ENCODE peak calls at places on chromosome 3, in four cellular contexts. E, Z, A and S are unnamed samples.
A peak's percentile ranks its signal among the peaks of the same experiment; 100 is the strongest.

GRCh38 chr3:159787794-159788205 is 200.8 kb upstream of the IL12A start:
- DNase-seq in A (peak; percentile 85), Z (peak; percentile 23), E (no peak), S (no peak)

GRCh38 chr3:171285287-171285686 is 174.9 kb downstream of the TNIK start:
- DNase-seq in E (no peak), Z (no peak), A (no peak), S (no peak)

GRCh38 chr3:168049366-168049974 is 46.3 kb downstream of the GOLIM4 start:
- DNase-seq in A (peak; percentile 84), Z (no peak), E (no peak), S (no peak)

GRCh38 chr3:186097663-186098451 is 11.0 kb downstream of the ETV5 start:
- DNase-seq in A (peak; percentile 78), Z (peak; percentile 96), E (peak; percentile 84), S (peak; percentile 89)

GRCh38 chr3:94049267-94049666 is 13.4 kb downstream of the DHFR2 start:
- DNase-seq in A (no peak), E (no peak), Z (no peak), S (no peak)

GRCh38 chr3:116440196-116440595 is 5.1 kb downstream of the LSAMP start:
- DNase-seq in Z (no peak), A (peak; percentile 94), E (no peak), S (no peak)

GRCh38 chr3:153162513-153163348 is 705 bp downstream of the RAP2B start:
- DNase-seq in A (peak; percentile 26), Z (peak; percentile 59), E (peak; percentile 59), S (peak; percentile 37)

GRCh38 chr3:98900265-98901031 is 1.0 kb downstream of the DCBLD2 start:
- DNase-seq in Z (peak; percentile 48), E (no peak), A (no peak), S (no peak)

GRCh38 chr3:42780892-42781700 is 8.0 kb upstream of the CCDC13 start:
- DNase-seq in Z (peak; percentile 79), E (no peak), A (peak; percentile 80), S (no peak)

GRCh38 chr3:97958796-97959195 is 13.4 kb downstream of the RIOX2 start:
- DNase-seq in A (no peak), Z (no peak), E (no peak), S (no peak)

GRCh38 chr3:7484636-7485035 is 623.7 kb downstream of the GRM7 start:
- DNase-seq in Z (no peak), A (no peak), E (no peak), S (no peak)

GRCh38 chr3:120524171-120524923 is 71.8 kb upstream of the NDUFB4 start:
- DNase-seq in E (no peak), A (peak; percentile 55), Z (no peak), S (no peak)

GRCh38 chr3:16266714-16267113 is 1.7 kb downstream of the OXNAD1 start:
- DNase-seq in A (no peak), Z (no peak), E (no peak), S (no peak)

GRCh38 chr3:27976933-27977332 is 254.8 kb upstream of the EOMES start:
- DNase-seq in A (peak; percentile 10), E (no peak), Z (no peak), S (no peak)

GRCh38 chr3:66372681-66373350 is 128.0 kb downstream of the LRIG1 start:
- DNase-seq in A (peak; percentile 20), E (peak; percentile 68), Z (peak; percentile 90), S (peak; percentile 84)

GRCh38 chr3:9730747-9731205 is 759 bp upstream of the BRPF1 start:
- DNase-seq in E (peak; percentile 85), Z (no peak), A (no peak), S (no peak)

GRCh38 chr3:42511196-42511595 is 8.8 kb downstream of the VIPR1 start:
- DNase-seq in E (no peak), Z (no peak), A (no peak), S (no peak)

GRCh38 chr3:73353661-73354217 is 271.0 kb downstream of the PDZRN3 start:
- DNase-seq in A (peak; percentile 6), E (no peak), Z (peak; percentile 31), S (no peak)

GRCh38 chr3:146498002-146498736 is 28.8 kb upstream of the PLSCR2 start:
- DNase-seq in E (no peak), Z (no peak), A (no peak), S (no peak)

GRCh38 chr3:13713396-13713795 is 164.5 kb downstream of the FBLN2 start:
- DNase-seq in E (no peak), A (no peak), Z (no peak), S (peak; percentile 4)

GRCh38 chr3:152400912-152401311 is 132.2 kb downstream of the MBNL1 start:
- DNase-seq in E (no peak), Z (no peak), A (peak; percentile 94), S (no peak)

GRCh38 chr3:16514021-16514700 is 662 bp upstream of the RFTN1 start:
- DNase-seq in Z (no peak), E (no peak), A (no peak), S (no peak)

GRCh38 chr3:134392336-134392983 is 18.2 kb upstream of the AMOTL2 start:
- DNase-seq in Z (no peak), A (peak; percentile 34), E (no peak), S (no peak)

GRCh38 chr3:146454796-146455195 is 14.6 kb downstream of the PLSCR2 start:
- DNase-seq in Z (no peak), A (peak; percentile 27), E (no peak), S (no peak)

GRCh38 chr3:116896116-116896515 is 186.5 kb downstream of the TUSC7 start:
- DNase-seq in A (no peak), Z (no peak), E (no peak), S (no peak)

GRCh38 chr3:157388051-157388450 is 48.6 kb upstream of the PTX3 start:
- DNase-seq in A (peak; percentile 35), Z (no peak), E (no peak), S (no peak)

GRCh38 chr3:168024537-168024941 is 71.2 kb downstream of the GOLIM4 start:
- DNase-seq in A (peak; percentile 96), E (no peak), Z (no peak), S (no peak)

GRCh38 chr3:145906755-145907154 is 254.2 kb downstream of the PLOD2 start:
- DNase-seq in A (no peak), E (no peak), Z (no peak), S (no peak)

GRCh38 chr3:111739241-111739952 is 119.7 kb upstream of the PHLDB2 start:
- DNase-seq in A (peak; percentile 88), E (no peak), Z (no peak), S (no peak)

GRCh38 chr3:132625613-132626012 is 28.5 kb downstream of the ACKR4 start:
- DNase-seq in Z (no peak), A (no peak), E (no peak), S (no peak)

GRCh38 chr3:189512824-189513223 is 118.4 kb upstream of the TP63 start:
- DNase-seq in A (no peak), E (no peak), Z (no peak), S (no peak)

GRCh38 chr3:141091416-141091815 is 40.3 kb downstream of the SPSB4 start:
- DNase-seq in Z (no peak), E (no peak), A (no peak), S (no peak)

GRCh38 chr3:139201446-139202225 is 142.2 kb upstream of the MRPS22 start:
- DNase-seq in E (no peak), A (no peak), Z (no peak), S (no peak)
- H3K56ac ChIP-seq in E (no peak overlapping the region), A (no peak overlapping the region), Z (no peak overlapping the region), S (no peak overlapping the region)

GRCh38 chr3:82581350-82581749 is 819.9 kb upstream of the GBE1 start:
- DNase-seq in Z (peak; percentile 13), A (no peak), E (no peak), S (no peak)
- H3K56ac ChIP-seq in Z (no peak overlapping the region), A (no peak overlapping the region), E (no peak overlapping the region), S (no peak overlapping the region)

GRCh38 chr3:38157562-38157961 is 7.8 kb upstream of the OXSR1 start:
- DNase-seq in E (no peak), Z (no peak), A (no peak), S (no peak)
- H3K56ac ChIP-seq in E (no peak overlapping the region), Z (no peak overlapping the region), A (no peak overlapping the region), S (no peak overlapping the region)

GRCh38 chr3:25257026-25257425 is 171.0 kb upstream of the RARB start:
- DNase-seq in A (no peak), Z (no peak), E (no peak), S (no peak)
- H3K56ac ChIP-seq in A (no peak overlapping the region), Z (no peak overlapping the region), E (no peak overlapping the region), S (no peak overlapping the region)

DNA sequence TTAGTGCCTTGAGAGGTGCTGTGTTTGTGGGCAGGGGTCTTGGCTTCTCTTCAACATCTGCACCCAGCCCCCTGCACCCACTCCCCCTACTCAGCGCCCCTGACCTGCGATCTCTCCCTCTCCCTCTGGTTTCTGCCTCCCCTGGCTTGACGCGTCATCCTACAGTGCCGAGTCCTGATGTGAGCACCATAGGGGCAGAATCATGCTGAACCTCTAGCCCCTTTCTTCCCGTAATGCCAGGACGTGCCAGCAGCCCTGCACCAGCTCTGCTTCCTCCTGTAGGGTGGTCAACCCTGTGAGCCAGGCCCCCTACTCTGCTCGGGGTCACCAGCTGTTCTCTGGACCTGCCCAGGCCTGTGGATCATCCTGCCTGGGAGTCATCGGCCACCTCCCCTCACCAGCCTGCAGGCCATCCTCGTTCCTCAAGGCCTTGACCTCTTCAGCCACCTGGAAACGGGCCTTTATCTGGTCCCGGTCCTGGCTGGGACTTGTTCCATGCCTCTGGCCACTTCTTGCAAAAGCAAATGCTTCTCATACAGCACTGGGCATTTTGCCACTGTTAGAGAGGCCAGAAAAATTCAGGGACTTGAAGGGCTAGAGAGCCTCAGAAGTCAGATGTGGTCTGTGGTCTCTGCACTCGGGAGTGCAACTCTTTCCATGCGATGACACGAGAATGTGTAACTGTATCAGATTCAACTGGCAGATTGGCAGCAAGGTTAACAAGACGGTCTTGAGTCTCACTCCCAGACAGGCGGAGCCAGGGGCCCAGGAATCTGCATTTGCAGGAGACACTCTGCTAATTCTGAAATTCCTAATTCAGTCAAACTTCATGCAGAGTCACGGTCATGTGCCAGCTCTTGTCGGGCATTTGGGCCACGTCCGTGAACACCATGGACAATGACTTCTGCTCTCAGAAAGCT is 16.7 kb upstream of the KLF15 start:
- DNase-seq in E (no peak), Z (no peak), A (peak; percentile 43), S (no peak)
- H3K56ac ChIP-seq in E (no peak overlapping the region), Z (no peak overlapping the region), A (no peak overlapping the region), S (no peak overlapping the region)

DNA sequence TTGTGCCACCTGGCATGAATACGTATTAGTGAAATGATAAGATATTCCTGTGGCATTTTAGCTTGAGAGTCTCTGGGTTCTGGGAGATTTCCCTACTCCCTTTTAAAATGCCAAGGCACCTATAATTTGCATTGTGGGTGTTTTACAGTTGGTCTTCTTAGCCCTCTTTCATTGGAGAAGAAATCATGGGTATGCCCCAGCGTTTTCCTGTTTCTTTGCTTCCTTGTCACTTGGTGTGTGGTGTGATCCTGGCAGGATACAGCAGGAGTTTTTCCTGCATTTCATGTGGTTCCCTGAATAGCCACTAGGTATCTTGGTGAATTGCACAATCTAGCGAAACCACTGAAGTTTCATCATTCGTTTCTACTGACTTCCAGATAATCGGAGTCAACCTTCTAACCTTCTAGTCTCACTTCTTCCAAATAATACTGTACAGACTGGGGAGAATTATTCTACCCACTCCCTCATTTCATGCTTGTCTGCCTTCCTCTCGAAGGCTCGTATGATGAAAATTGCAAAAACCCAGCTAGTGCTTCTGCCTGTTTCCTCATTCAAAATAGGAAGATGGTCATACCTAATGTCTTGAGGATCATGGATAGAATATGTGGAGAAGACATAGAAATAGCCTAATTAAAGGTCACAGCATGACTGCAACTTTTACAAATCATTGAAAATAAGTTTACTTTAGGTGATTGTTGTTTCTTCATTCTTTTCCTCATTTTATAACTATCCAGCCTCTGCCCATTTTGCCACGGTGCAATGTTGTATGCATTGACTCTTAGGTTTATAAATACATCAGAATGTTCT is 2.7 kb downstream of the BHLHE40 start:
- DNase-seq in E (no peak), Z (peak; percentile 82), A (peak; percentile 81), S (no peak)
- H3K56ac ChIP-seq in E (no peak overlapping the region), Z (peak overlapping the region; percentile 77), A (peak overlapping the region; percentile 66), S (no peak overlapping the region)

GRCh38 chr3:156217674-156218352 is 97.4 kb downstream of the KCNAB1 start:
- DNase-seq in A (peak; percentile 36), E (no peak), Z (no peak), S (no peak)
- H3K56ac ChIP-seq in A (no peak overlapping the region), E (no peak overlapping the region), Z (peak overlapping the region; percentile 25), S (no peak overlapping the region)